ENCODE peak calls at places on chromosomes 4 and X, in four cellular contexts. K is endothelial cell of umbilical vein, F is hepatocyte, E is uterus. V is an unnamed sample. For H3K4me1, the result is how much of the 10 kb centered on the place peaks cover.

GRCh38 chr4:103498161-103499070 is 221.4 kb downstream of the TACR3 start:
- DNase-seq in F (peak), K (peak), E (no peak), V (no peak)

GRCh38 chr4:42627887-42628646 is 28.8 kb downstream of the ATP8A1 start:
- DNase-seq in K (no peak), F (no peak), E (peak), V (peak)

GRCh38 chrX:37745835-37746234 is 34.0 kb upstream of the CYBB start:
- DNase-seq in F (no peak), K (no peak), E (no peak), V (no peak)

GRCh38 chr4:144787365-144788263 is 141.7 kb downstream of the HHIP start:
- DNase-seq in E (no peak), F (peak), K (peak), V (no peak)

GRCh38 chrX:276588-277171 is 4.5 kb upstream of the PLCXD1 start:
- DNase-seq in F (peak), K (no peak), E (no peak), V (no peak)

GRCh38 chr4:111228396-111228795 is 605.5 kb upstream of the PITX2 start:
- DNase-seq in F (no peak), E (no peak), K (no peak), V (no peak)

GRCh38 chr4:188841523-188841922 is 702.3 kb downstream of the TRIML1 start:
- DNase-seq in E (no peak), F (no peak), K (no peak), V (no peak)

GRCh38 chr4:142281999-142282398 is 564.1 kb downstream of the INPP4B start:
- DNase-seq in K (no peak), F (no peak), E (no peak), V (no peak)

GRCh38 chrX:42783456-42783855 is 5.5 kb upstream of the PPP1R2C start:
- DNase-seq in K (peak), E (no peak), F (no peak), V (no peak)

GRCh38 chr4:147734496-147734895 is 2.6 kb downstream of the ARHGAP10 start:
- DNase-seq in F (no peak), K (no peak), E (no peak), V (no peak)
- H3K4me3 ChIP-seq in F (no peak), K (peak), E (peak), V (peak)

DNA sequence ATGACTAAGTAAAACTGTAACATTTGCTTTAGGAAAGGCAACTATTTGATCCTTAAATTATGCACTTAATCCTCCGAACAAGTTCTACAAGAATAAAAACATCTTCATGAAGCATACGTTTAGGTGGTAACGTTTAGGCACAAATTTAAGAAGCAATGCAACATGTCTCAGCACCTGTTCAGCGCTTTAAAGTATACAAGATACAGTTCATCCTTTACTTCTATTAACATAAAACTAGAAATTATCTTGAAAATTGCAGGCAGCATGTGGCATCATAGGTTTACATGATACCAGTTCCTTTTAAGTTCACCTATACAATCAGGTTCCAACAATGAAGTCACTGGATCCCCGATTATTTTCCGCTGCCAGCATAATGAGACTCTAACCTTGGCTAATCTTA is 1.5 kb downstream of the PLA2G12A start:
- DNase-seq in F (no peak), E (no peak), K (no peak), V (no peak)
- H3K27ac ChIP-seq in F (peak), E (no peak), K (no peak), V (no peak)

GRCh38 chr4:146333187-146333894 is 119.0 kb downstream of the REELD1 start:
- DNase-seq in K (no peak), F (peak), E (no peak), V (no peak)

GRCh38 chr4:146335763-146336412 is 121.5 kb downstream of the REELD1 start:
- DNase-seq in E (no peak), K (peak), F (no peak), V (no peak)

GRCh38 chr4:146336413-146336807 is 122.1 kb downstream of the REELD1 start:
- DNase-seq in E (no peak), F (no peak), K (peak), V (no peak)

GRCh38 chr4:146334862-146335449 is 120.6 kb downstream of the REELD1 start:
- DNase-seq in K (no peak), F (no peak), E (no peak), V (no peak)

DNA sequence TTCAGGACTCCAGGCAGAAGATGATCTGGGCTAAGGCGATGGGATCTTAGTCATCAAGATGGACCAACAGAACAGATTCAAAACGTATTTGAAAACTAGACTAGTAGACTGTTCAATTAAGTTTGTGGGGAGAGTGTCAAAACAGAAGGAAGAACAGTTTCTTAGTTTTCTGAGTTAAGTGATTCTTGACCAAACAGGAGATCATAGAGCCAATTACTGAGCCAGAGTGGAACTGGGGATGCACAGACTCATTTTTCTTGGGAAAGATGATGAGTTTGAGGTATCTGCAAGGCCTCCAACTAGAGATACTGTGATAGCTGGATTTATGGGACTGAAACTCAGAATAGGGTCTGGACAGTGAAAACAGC is 119.5 kb downstream of the REELD1 start:
- DNase-seq in F (no peak), E (no peak), K (no peak), V (no peak)
- H3K4me1 ChIP-seq in F (under half), E (under half), K (under half), V (under half)

GRCh38 chr4:2961411-2962098 is 1.7 kb downstream of the NOP14 start:
- DNase-seq in F (no peak), K (no peak), E (no peak), V (no peak)
- H3K4me3 ChIP-seq in F (no peak), K (peak), E (peak), V (peak)

DNA sequence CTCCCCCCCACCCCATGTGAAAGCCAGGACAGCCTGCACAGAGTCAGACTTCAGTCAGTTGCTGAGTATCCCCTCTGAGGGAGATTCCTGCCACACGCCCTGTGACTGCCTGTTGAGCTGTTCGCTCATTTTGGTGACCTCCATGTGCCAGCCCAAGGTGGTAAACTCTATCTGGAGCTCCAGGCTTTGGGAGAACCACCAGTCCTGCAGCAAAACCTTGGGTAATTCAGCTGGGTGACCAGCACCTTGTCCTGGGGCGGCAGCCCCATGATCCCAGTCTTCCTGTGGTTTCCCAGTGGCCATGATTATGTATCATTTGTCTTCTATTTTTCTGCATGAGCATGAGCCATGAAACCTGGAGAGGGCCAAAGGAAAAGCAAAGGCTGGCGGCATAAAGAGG is 73.4 kb downstream of the NBDY start:
- DNase-seq in K (no peak), F (no peak), E (no peak), V (peak)
- H3K27ac ChIP-seq in K (no peak), F (no peak), E (no peak), V (peak)

DNA sequence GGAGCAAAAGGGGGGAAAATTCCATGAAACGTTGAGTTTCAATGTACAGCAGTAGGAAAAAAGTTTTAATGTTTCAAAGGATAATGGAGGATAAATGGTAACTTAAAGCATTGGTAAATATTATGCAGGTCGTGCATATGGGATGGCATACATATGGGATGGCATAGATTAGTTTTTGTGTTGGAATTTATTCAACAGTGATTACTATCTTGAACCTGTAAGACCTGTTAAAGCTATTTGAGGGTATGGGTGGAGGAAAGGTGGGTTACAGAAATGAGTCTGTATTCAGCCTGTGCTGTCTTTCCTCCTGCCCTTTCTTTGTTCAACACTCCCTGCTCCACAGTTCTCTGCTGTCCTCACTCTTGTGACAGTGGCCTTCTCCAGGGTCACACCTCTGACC is 54.6 kb downstream of the ARHGAP10 start:
- DNase-seq in F (no peak), K (no peak), E (no peak), V (no peak)
- H3K4me1 ChIP-seq in F (under half), K (under half), E (under half), V (half or more)

GRCh38 chr4:1291091-1291490 is 1.4 kb downstream of the MAEA start:
- DNase-seq in E (no peak), K (no peak), F (no peak), V (no peak)
- H3K4me3 ChIP-seq in E (peak), K (peak), F (peak), V (peak)

GRCh38 chr4:15897577-15897976 is 41.0 kb downstream of the FGFBP1 start:
- DNase-seq in F (no peak), K (no peak), E (no peak), V (no peak)

GRCh38 chr4:15901996-15902395 is 36.5 kb downstream of the FGFBP1 start:
- DNase-seq in K (no peak), F (no peak), E (no peak), V (no peak)

GRCh38 chr4:15898902-15899301 is 39.6 kb downstream of the FGFBP1 start:
- DNase-seq in F (no peak), K (no peak), E (no peak), V (no peak)

GRCh38 chr4:15902741-15903140 is 35.8 kb downstream of the FGFBP1 start:
- DNase-seq in K (no peak), E (no peak), F (no peak), V (no peak)

DNA sequence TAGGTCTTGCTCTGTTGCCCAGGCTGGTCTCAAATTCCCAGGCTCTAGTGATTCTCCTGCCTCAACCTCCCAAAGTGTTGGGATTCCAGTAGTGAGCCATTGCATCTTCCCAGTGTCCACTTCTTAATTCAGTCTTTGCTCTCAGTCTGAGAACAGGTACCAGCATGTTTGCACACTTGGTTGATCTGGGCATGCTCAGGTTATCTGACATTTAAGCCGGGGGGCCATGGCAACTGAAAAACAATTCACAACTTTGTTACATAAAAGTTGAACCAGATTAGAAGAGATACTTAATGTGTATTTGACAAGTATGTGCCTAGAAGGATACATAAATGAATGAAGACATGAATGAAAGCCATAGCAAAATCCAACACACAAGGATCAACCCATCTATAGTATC is 39.0 kb downstream of the FGFBP1 start:
- DNase-seq in F (no peak), E (no peak), K (no peak), V (no peak)
- H3K27ac ChIP-seq in F (no peak), E (no peak), K (no peak), V (no peak)

DNA sequence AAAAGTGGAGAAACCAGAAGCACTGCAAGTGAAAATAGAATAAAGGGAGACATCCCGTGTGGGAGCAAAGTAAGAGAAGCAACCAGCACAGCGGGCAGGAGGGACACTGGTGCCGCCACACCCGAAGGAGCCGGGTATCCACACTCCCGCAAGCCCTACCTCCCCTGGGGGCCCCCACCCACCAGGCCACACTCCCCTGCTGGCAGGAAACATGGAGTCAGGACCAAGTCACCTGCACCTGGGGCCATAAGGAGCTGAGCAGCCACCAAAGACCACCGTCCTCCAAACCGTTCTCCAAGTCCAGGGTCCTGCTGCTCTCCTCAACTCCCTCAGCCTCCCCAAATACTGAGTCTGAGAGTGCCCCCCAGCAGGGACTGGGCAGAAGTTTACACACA is 30.5 kb downstream of the FGFRL1 start:
- DNase-seq in F (no peak), E (no peak), K (no peak), V (no peak)
- H3K4me1 ChIP-seq in F (under half), E (under half), K (under half), V (under half)